ENCODE peak calls at places on chromosome 10, in four cellular contexts. I is thoracic aorta, T is transverse colon, O is astrocyte of the cerebellum. E is an unnamed sample.

GRCh38 chr10:114033566-114033965 is 10.1 kb upstream of the ADRB1 start:
- DNase-seq in T (no peak), I (no peak), O (no peak), E (no peak)

GRCh38 chr10:98371421-98371820 is 43.6 kb downstream of the PYROXD2 start:
- DNase-seq in T (no peak), I (no peak), O (no peak), E (peak; percentile 87)

GRCh38 chr10:124298891-124299290 is 119.8 kb downstream of the OAT start:
- DNase-seq in O (no peak), I (no peak), T (no peak), E (no peak)

GRCh38 chr10:132540456-132540855 is 2.9 kb downstream of the INPP5A start:
- DNase-seq in I (no peak), T (peak; percentile 13), O (no peak), E (peak; percentile 46)

GRCh38 chr10:52229271-52229931 is 84.7 kb upstream of the DKK1 start:
- DNase-seq in T (no peak), I (no peak), O (no peak), E (no peak)

GRCh38 chr10:128867819-128868218 is 599.2 kb upstream of the MGMT start:
- DNase-seq in I (no peak), T (no peak), O (no peak), E (no peak)

GRCh38 chr10:86520871-86521619 is 547 bp downstream of the WAPL start:
- DNase-seq in I (no peak), T (peak; percentile 66), O (no peak), E (peak; percentile 62)

GRCh38 chr10:19930936-19931859 is 115.0 kb downstream of the PLXDC2 start:
- DNase-seq in O (no peak), T (peak; percentile 56), I (no peak), E (peak; percentile 73)

GRCh38 chr10:45451407-45451806 is 77.4 kb downstream of the ALOX5 start:
- DNase-seq in T (no peak), O (no peak), I (no peak), E (no peak)

GRCh38 chr10:7611909-7612308 is 54.9 kb downstream of the ITIH5 start:
- DNase-seq in I (no peak), T (no peak), O (no peak), E (no peak)

GRCh38 chr10:79081353-79082034 is 12.7 kb downstream of the ZMIZ1 start:
- DNase-seq in O (peak; percentile 76), T (no peak), I (no peak), E (no peak)

GRCh38 chr10:76547352-76547972 is 1090.1 kb downstream of the KCNMA1 start:
- DNase-seq in T (peak; percentile 82), O (peak; percentile 80), I (peak; percentile 69), E (peak; percentile 85)

GRCh38 chr10:29200280-29200679 is 88.6 kb upstream of the LYZL1 start:
- DNase-seq in O (no peak), I (no peak), T (no peak), E (no peak)

GRCh38 chr10:97759157-97759980 is 12.4 kb downstream of the SFRP5 start:
- DNase-seq in T (peak; percentile 53), I (no peak), O (peak; percentile 37), E (peak; percentile 68)

GRCh38 chr10:90195288-90195840 is 494.0 kb downstream of the KIF20B start:
- DNase-seq in O (no peak), I (no peak), T (no peak), E (no peak)

GRCh38 chr10:78214931-78215330 is 181.3 kb downstream of the RPS24 start:
- DNase-seq in T (no peak), O (no peak), I (no peak), E (no peak)

GRCh38 chr10:42553064-42553407 is 85.3 kb downstream of the ZNF33B start:
- DNase-seq in T (no peak), O (no peak), I (no peak), E (peak; percentile 80)

GRCh38 chr10:29435809-29436501 is 147.1 kb downstream of the LYZL1 start:
- DNase-seq in I (no peak), O (no peak), T (no peak), E (no peak)

GRCh38 chr10:3468919-3469638 is 296.5 kb upstream of the PITRM1 start:
- DNase-seq in I (peak; percentile 28), O (peak; percentile 88), T (peak; percentile 23), E (no peak)

GRCh38 chr10:102298899-102299298 is 53.6 kb downstream of the GBF1 start:
- DNase-seq in I (no peak), T (no peak), O (no peak), E (no peak)

DNA sequence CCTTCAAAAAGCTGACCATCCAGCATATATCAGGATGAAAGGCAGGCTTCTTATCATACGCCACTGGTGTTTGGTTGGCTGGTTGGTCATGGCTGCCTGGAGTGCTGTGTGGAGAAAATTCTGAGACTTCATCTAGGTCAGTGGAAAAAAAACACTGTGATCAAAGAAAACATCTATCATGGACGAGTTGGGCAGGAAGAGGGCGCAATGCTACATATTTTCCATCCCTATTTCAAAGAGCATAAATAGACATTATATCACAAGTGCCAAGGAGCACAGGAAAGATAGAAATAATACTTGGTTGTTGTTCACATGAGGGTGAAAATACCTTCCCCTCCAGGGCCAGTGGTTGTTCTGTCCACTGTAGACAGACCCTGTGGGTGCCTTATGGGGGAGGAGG is 128.4 kb upstream of the PLPP4 start:
- DNase-seq in O (no peak), I (no peak), T (no peak), E (no peak)
- TF ChIP-seq CTCF in O (no peak), I (no peak), T (no peak), E (no peak)

GRCh38 chr10:126930506-126931458 is 25.6 kb downstream of the DOCK1 start:
- DNase-seq in T (no peak), I (no peak), O (peak; percentile 44), E (peak; percentile 30)
- TF ChIP-seq CTCF in T (no peak), I (no peak), O (no peak), E (no peak)

GRCh38 chr10:30709229-30709628 is 79.7 kb upstream of the LYZL2 start:
- DNase-seq in I (no peak), O (no peak), T (no peak), E (no peak)
- TF ChIP-seq CTCF in I (no peak), O (no peak), T (no peak), E (no peak)

DNA sequence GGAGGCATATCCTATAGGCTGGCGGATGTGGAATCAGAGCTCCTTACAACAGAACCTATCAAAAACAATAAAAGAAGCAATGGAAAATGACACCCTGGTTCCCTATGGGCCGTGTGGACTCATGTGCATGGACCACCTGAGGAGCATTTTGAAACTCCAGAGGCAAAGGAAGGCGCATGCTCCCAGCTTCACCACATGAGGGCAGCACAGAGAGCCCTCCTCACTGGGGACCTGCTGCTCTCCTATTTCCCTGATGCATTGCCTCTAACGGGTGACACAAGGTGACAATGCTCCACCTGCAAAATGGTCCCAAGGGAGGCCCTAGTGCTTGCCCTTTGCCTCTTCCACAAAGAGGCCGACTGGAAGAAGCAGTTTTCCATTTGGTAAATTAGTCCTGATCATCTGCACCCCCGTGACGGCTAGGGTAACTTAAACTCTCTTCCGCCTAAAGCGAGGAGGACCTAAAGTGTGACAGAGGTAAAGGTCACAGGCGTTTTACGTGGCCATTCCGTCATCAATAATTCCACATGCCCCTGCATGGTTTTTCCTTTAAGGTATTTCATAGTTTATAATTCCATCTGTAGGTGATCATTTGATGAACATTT is 67.7 kb downstream of the GPAM start:
- DNase-seq in T (peak; percentile 25), I (no peak), O (no peak), E (peak; percentile 43)
- TF ChIP-seq CTCF in T (peak; percentile 68), I (peak; percentile 31), O (peak; percentile 45), E (peak; percentile 38)

E was measured in thyroid gland.